ENCODE peak calls at places on chromosomes 3 and 15, in nine cellular contexts. One of them, this sample, is unnamed.

GRCh38 chr3:121981473-121981872 is 40.6 kb downstream of the ILDR1 start:
- DNase-seq in AG10803: no peak
- DNase-seq in GM10248: no peak
- DNase-seq in transverse colon: no peak
- DNase-seq in ovary: no peak
- DNase-seq in cardiac muscle cell: no peak
- DNase-seq in A549: no peak
- DNase-seq in OCI-LY7: no peak
- DNase-seq in coronary artery: no peak
- DNase-seq in this sample: no peak

GRCh38 chr3:25447285-25447684 is 19.2 kb downstream of the RARB start:
- DNase-seq in AG10803: no peak
- DNase-seq in GM10248: no peak
- DNase-seq in transverse colon: no peak
- DNase-seq in ovary: no peak
- DNase-seq in cardiac muscle cell: no peak
- DNase-seq in A549: no peak
- DNase-seq in OCI-LY7: no peak
- DNase-seq in coronary artery: no peak
- DNase-seq in this sample: no peak

GRCh38 chr3:167851171-167851570 is 115.7 kb downstream of the SERPINI1 start:
- DNase-seq in AG10803: no peak
- DNase-seq in GM10248: no peak
- DNase-seq in transverse colon: no peak
- DNase-seq in ovary: no peak
- DNase-seq in cardiac muscle cell: no peak
- DNase-seq in A549: no peak
- DNase-seq in OCI-LY7: no peak
- DNase-seq in coronary artery: no peak
- DNase-seq in this sample: no peak

GRCh38 chr15:75063889-75064288 is 40.5 kb downstream of the PPCDC start:
- DNase-seq in AG10803: no peak
- DNase-seq in GM10248: no peak
- DNase-seq in transverse colon: no peak
- DNase-seq in ovary: no peak
- DNase-seq in cardiac muscle cell: no peak
- DNase-seq in A549: no peak
- DNase-seq in OCI-LY7: no peak
- DNase-seq in coronary artery: peak
- DNase-seq in this sample: peak

GRCh38 chr3:48125886-48126622 is 62.2 kb downstream of the CDC25A start:
- DNase-seq in AG10803: no peak
- DNase-seq in GM10248: no peak
- DNase-seq in transverse colon: no peak
- DNase-seq in ovary: no peak
- DNase-seq in cardiac muscle cell: no peak
- DNase-seq in A549: no peak
- DNase-seq in OCI-LY7: no peak
- DNase-seq in coronary artery: no peak
- DNase-seq in this sample: no peak

GRCh38 chr3:111967651-111968274 is 11.1 kb upstream of the ABHD10 start:
- DNase-seq in AG10803: peak
- DNase-seq in GM10248: peak
- DNase-seq in transverse colon: peak
- DNase-seq in ovary: peak
- DNase-seq in cardiac muscle cell: peak
- DNase-seq in A549: peak
- DNase-seq in OCI-LY7: peak
- DNase-seq in coronary artery: peak
- DNase-seq in this sample: peak

GRCh38 chr15:76196286-76196948 is 114.9 kb downstream of the ETFA start:
- DNase-seq in AG10803: peak
- DNase-seq in GM10248: no peak
- DNase-seq in transverse colon: peak
- DNase-seq in ovary: peak
- DNase-seq in cardiac muscle cell: peak
- DNase-seq in A549: peak
- DNase-seq in OCI-LY7: peak
- DNase-seq in coronary artery: no peak
- DNase-seq in this sample: no peak

GRCh38 chr3:123446210-123446609 is 2.7 kb downstream of the ADCY5 start:
- DNase-seq in AG10803: no peak
- DNase-seq in GM10248: no peak
- DNase-seq in transverse colon: no peak
- DNase-seq in ovary: no peak
- DNase-seq in cardiac muscle cell: no peak
- DNase-seq in A549: no peak
- DNase-seq in OCI-LY7: no peak
- DNase-seq in coronary artery: no peak
- DNase-seq in this sample: no peak

GRCh38 chr3:4768521-4768920 is 210.7 kb upstream of the BHLHE40 start:
- DNase-seq in AG10803: no peak
- DNase-seq in GM10248: no peak
- DNase-seq in transverse colon: no peak
- DNase-seq in ovary: no peak
- DNase-seq in cardiac muscle cell: no peak
- DNase-seq in A549: no peak
- DNase-seq in OCI-LY7: no peak
- DNase-seq in coronary artery: no peak
- DNase-seq in this sample: no peak

GRCh38 chr3:57832925-57833324 is 76.8 kb downstream of the SLMAP start:
- DNase-seq in AG10803: no peak
- DNase-seq in GM10248: no peak
- DNase-seq in transverse colon: no peak
- DNase-seq in ovary: no peak
- DNase-seq in cardiac muscle cell: no peak
- DNase-seq in A549: no peak
- DNase-seq in OCI-LY7: no peak
- DNase-seq in coronary artery: no peak
- DNase-seq in this sample: no peak

GRCh38 chr3:30471076-30471475 is 135.3 kb upstream of the TGFBR2 start:
- DNase-seq in AG10803: peak
- DNase-seq in GM10248: no peak
- DNase-seq in transverse colon: no peak
- DNase-seq in ovary: no peak
- DNase-seq in cardiac muscle cell: peak
- DNase-seq in A549: no peak
- DNase-seq in OCI-LY7: no peak
- DNase-seq in coronary artery: no peak
- DNase-seq in this sample: no peak

GRCh38 chr15:69557340-69558137 is 104.9 kb downstream of the RPLP1 start:
- DNase-seq in AG10803: peak
- DNase-seq in GM10248: no peak
- DNase-seq in transverse colon: peak
- DNase-seq in ovary: no peak
- DNase-seq in cardiac muscle cell: peak
- DNase-seq in A549: peak
- DNase-seq in OCI-LY7: no peak
- DNase-seq in coronary artery: no peak
- DNase-seq in this sample: no peak

GRCh38 chr3:10223676-10224639 is 24.3 kb upstream of the TATDN2 start:
- DNase-seq in AG10803: no peak
- DNase-seq in GM10248: peak
- DNase-seq in transverse colon: peak
- DNase-seq in ovary: no peak
- DNase-seq in cardiac muscle cell: no peak
- DNase-seq in A549: peak
- DNase-seq in OCI-LY7: peak
- DNase-seq in coronary artery: no peak
- DNase-seq in this sample: no peak

GRCh38 chr3:126523745-126524428 is at the start of gene CHST13:
- DNase-seq in AG10803: peak
- DNase-seq in GM10248: no peak
- DNase-seq in transverse colon: peak
- DNase-seq in ovary: no peak
- DNase-seq in cardiac muscle cell: peak
- DNase-seq in A549: peak
- DNase-seq in OCI-LY7: no peak
- DNase-seq in coronary artery: no peak
- DNase-seq in this sample: no peak

GRCh38 chr3:16498130-16498890 is 15.2 kb downstream of the RFTN1 start:
- DNase-seq in AG10803: no peak
- DNase-seq in GM10248: no peak
- DNase-seq in transverse colon: no peak
- DNase-seq in ovary: no peak
- DNase-seq in cardiac muscle cell: no peak
- DNase-seq in A549: no peak
- DNase-seq in OCI-LY7: peak
- DNase-seq in coronary artery: no peak
- DNase-seq in this sample: no peak

GRCh38 chr3:70358978-70359580 is 46.6 kb upstream of the MDFIC2 start:
- DNase-seq in AG10803: peak
- DNase-seq in GM10248: no peak
- DNase-seq in transverse colon: no peak
- DNase-seq in ovary: no peak
- DNase-seq in cardiac muscle cell: peak
- DNase-seq in A549: peak
- DNase-seq in OCI-LY7: peak
- DNase-seq in coronary artery: no peak
- DNase-seq in this sample: no peak
- TF ChIP-seq CTCF in AG10803: peak
- TF ChIP-seq CTCF in GM10248: peak
- TF ChIP-seq CTCF in transverse colon: peak
- TF ChIP-seq CTCF in ovary: no peak
- TF ChIP-seq CTCF in cardiac muscle cell: peak
- TF ChIP-seq CTCF in A549: peak
- TF ChIP-seq CTCF in OCI-LY7: peak
- TF ChIP-seq CTCF in coronary artery: peak
- TF ChIP-seq CTCF in this sample: peak

DNA sequence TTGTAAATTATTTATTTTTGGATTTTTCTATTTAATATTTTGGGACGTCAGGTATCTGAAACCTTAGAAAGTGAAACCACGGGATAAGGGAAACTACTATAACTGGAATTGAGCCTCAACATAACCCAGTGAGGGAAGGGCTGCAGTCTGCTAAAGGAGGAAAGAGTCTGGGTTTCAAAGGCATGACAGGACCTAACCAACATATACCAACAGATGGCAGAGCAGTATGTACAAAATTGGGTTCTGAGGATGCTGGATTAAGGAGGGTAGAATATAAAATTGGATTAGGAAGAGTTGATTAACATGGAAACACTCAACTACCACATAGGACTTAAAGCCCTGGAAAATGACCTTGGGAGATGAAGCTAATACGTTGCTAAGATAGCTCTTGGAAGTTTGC is 603.5 kb downstream of the MECOM start:
- DNase-seq in AG10803: peak
- DNase-seq in GM10248: no peak
- DNase-seq in transverse colon: no peak
- DNase-seq in ovary: no peak
- DNase-seq in cardiac muscle cell: peak
- DNase-seq in A549: no peak
- DNase-seq in OCI-LY7: no peak
- DNase-seq in coronary artery: no peak
- DNase-seq in this sample: no peak
- TF ChIP-seq CTCF in AG10803: peak
- TF ChIP-seq CTCF in GM10248: no peak
- TF ChIP-seq CTCF in transverse colon: no peak
- TF ChIP-seq CTCF in ovary: no peak
- TF ChIP-seq CTCF in cardiac muscle cell: no peak
- TF ChIP-seq CTCF in A549: no peak
- TF ChIP-seq CTCF in OCI-LY7: no peak
- TF ChIP-seq CTCF in coronary artery: no peak
- TF ChIP-seq CTCF in this sample: peak

DNA sequence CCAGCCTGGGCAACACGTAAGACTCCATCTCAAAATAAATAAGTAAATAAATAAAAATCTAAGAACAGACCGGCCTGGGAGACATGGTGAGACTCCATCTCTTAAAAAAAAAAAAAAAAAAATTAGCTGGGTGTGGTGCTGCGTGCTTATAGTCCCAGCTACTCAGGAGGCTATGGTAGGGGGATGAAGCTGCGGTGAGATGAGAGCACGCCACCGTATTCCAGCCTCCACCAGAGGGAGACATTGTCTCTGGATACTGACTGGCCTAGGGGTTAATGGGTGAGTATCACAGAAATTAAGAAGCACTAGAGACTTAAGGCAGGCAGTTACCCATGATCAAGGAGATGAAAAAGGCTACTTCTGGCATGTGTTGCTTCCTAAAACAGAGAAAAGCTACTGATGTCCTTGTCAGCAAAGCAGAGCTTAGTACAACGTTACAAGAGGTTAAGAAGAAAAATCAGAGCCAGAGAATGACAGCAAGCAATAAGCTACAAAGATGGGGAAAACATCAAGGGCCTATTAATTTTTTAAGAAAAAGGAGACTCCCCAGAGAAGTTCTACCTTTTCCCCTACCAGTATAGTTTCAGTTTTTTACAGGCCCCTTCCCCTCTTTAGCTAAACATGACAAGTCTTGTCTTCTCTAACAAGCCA is 8.6 kb downstream of the TFRC start:
- DNase-seq in AG10803: peak
- DNase-seq in GM10248: peak
- DNase-seq in transverse colon: peak
- DNase-seq in ovary: peak
- DNase-seq in cardiac muscle cell: peak
- DNase-seq in A549: peak
- DNase-seq in OCI-LY7: peak
- DNase-seq in coronary artery: no peak
- DNase-seq in this sample: no peak
- TF ChIP-seq CTCF in AG10803: peak
- TF ChIP-seq CTCF in GM10248: peak
- TF ChIP-seq CTCF in transverse colon: peak
- TF ChIP-seq CTCF in ovary: peak
- TF ChIP-seq CTCF in cardiac muscle cell: peak
- TF ChIP-seq CTCF in A549: peak
- TF ChIP-seq CTCF in OCI-LY7: peak
- TF ChIP-seq CTCF in coronary artery: peak
- TF ChIP-seq CTCF in this sample: peak

DNA sequence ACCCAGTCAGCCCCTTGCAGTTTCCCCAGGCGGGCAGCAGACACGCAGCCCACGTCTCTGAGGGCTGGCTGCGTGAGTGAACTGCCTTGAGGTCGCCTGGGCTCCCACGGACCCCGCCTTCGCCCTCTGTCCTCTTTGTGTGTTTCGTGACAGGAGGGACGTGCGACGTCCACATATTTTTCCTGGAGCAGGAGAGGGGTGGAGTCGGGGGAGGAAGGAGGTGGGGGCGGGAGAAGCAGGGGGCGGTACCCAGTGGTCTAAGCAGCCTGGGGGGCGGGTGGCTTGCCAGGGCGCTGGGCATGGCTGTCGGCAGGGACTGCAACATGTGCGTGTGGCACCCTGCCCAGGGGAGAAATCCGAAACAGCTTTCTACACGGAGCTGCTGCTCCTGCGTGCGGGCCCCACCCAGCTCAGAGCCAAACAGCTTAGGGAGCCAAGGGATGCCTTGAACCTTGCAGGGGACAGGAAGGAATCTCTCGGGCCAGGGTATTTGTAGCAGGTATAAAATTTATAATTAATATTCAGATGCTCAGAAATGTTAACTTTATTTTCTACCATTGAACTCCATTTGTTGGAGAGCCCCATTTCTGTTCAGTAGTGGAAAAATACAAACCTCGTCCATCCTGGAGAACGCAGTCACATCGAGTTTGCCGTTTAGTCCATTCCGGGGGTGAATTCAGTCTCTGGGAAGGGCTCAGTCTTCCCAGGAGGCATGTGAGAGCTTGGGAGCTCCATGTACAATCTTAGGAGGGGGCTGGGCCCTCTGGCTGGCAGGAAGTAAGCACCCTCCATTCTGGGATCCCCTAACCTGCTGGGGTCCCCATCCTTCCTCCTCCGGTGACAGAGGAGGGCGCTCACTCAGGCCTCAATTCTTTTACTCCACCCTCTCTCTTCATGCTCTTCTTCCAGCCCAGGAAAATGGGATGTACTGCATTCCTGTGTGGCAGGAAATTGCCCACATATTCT is 79.1 kb upstream of the MEF2A start:
- DNase-seq in AG10803: peak
- DNase-seq in GM10248: no peak
- DNase-seq in transverse colon: peak
- DNase-seq in ovary: peak
- DNase-seq in cardiac muscle cell: peak
- DNase-seq in A549: peak
- DNase-seq in OCI-LY7: no peak
- DNase-seq in coronary artery: peak
- DNase-seq in this sample: peak
- TF ChIP-seq CTCF in AG10803: no peak
- TF ChIP-seq CTCF in GM10248: no peak
- TF ChIP-seq CTCF in transverse colon: no peak
- TF ChIP-seq CTCF in ovary: no peak
- TF ChIP-seq CTCF in cardiac muscle cell: no peak
- TF ChIP-seq CTCF in A549: no peak
- TF ChIP-seq CTCF in OCI-LY7: no peak
- TF ChIP-seq CTCF in coronary artery: no peak
- TF ChIP-seq CTCF in this sample: no peak